ENCODE peak calls at places on chromosome 2, in seven cellular contexts. N, U, L, B, P, I and Q are unnamed samples.

GRCh38 chr2:46142546-46143329 is 154.5 kb upstream of the EPAS1 start:
- DNase-seq in P (no peak), B (no peak), I (no peak), U (no peak), L (no peak), N (no peak), Q (peak)

GRCh38 chr2:214244847-214245246 is 166.0 kb upstream of the VWC2L start:
- DNase-seq in U (no peak), N (peak), B (peak), P (no peak), I (peak), L (no peak), Q (no peak)

GRCh38 chr2:25928668-25929067 is 50.4 kb upstream of the ASXL2 start:
- DNase-seq in U (no peak), I (no peak), P (no peak), B (no peak), L (no peak), N (no peak), Q (no peak)

GRCh38 chr2:45826889-45827635 is 175.6 kb downstream of the PRKCE start:
- DNase-seq in L (no peak), B (peak), P (no peak), U (no peak), N (peak), I (no peak), Q (peak)

GRCh38 chr2:75340560-75340959 is 141.2 kb upstream of the TACR1 start:
- DNase-seq in U (no peak), I (no peak), P (no peak), B (no peak), L (no peak), N (peak), Q (peak)

GRCh38 chr2:43175187-43175490 is 51.3 kb downstream of the ZFP36L2 start:
- DNase-seq in P (no peak), B (peak), I (no peak), L (no peak), N (peak), U (no peak), Q (no peak)

GRCh38 chr2:171323971-171324528 is 109.7 kb downstream of the METTL8 start:
- DNase-seq in P (no peak), L (peak), N (no peak), B (no peak), U (no peak), I (no peak), Q (no peak)

GRCh38 chr2:224141304-224141703 is 102.2 kb upstream of the SERPINE2 start:
- DNase-seq in I (no peak), N (no peak), L (no peak), U (no peak), P (no peak), B (no peak), Q (no peak)

GRCh38 chr2:165274698-165275097 is 35.5 kb downstream of the SCN2A start:
- DNase-seq in L (no peak), P (no peak), N (no peak), U (no peak), B (no peak), I (no peak), Q (no peak)

GRCh38 chr2:219886615-219887014 is 259.2 kb downstream of the SLC4A3 start:
- DNase-seq in U (no peak), I (no peak), N (peak), P (no peak), B (peak), L (no peak), Q (peak)

GRCh38 chr2:54635554-54636152 is 87.8 kb upstream of the EML6 start:
- DNase-seq in B (peak), U (no peak), I (no peak), L (no peak), N (peak), P (no peak), Q (peak)

GRCh38 chr2:181300600-181301291 is 156.4 kb upstream of the ITGA4 start:
- DNase-seq in N (no peak), P (peak), U (no peak), I (no peak), L (no peak), B (no peak), Q (no peak)

GRCh38 chr2:144020047-144020446 is 499.9 kb downstream of the ZEB2 start:
- DNase-seq in B (no peak), I (no peak), L (no peak), U (no peak), P (no peak), N (no peak), Q (no peak)

GRCh38 chr2:239276813-239277193 is 124.0 kb downstream of the HDAC4 start:
- DNase-seq in B (no peak), L (no peak), U (no peak), P (no peak), I (no peak), N (no peak), Q (no peak)

GRCh38 chr2:240958366-240959213 is 39.8 kb upstream of the SNED1 start:
- DNase-seq in U (no peak), L (no peak), P (no peak), I (no peak), N (no peak), B (no peak), Q (no peak)

GRCh38 chr2:146579154-146579930 is 1265.5 kb upstream of the ACVR2A start:
- DNase-seq in N (peak), U (no peak), L (no peak), B (peak), I (peak), P (no peak), Q (no peak)

GRCh38 chr2:26807788-26808460 is 22.1 kb downstream of the CENPA start:
- DNase-seq in N (peak), U (no peak), P (no peak), I (no peak), L (no peak), B (no peak), Q (no peak)

GRCh38 chr2:120978359-120979050 is 242.8 kb downstream of the GLI2 start:
- DNase-seq in U (no peak), N (peak), B (peak), P (no peak), I (no peak), L (no peak), Q (no peak)

GRCh38 chr2:241788572-241788971 is 11.9 kb downstream of the GAL3ST2 start:
- DNase-seq in L (peak), P (no peak), I (no peak), U (peak), N (no peak), B (no peak), Q (peak)

GRCh38 chr2:181581534-181581933 is 75.4 kb downstream of the CERKL start:
- DNase-seq in N (no peak), U (no peak), I (no peak), B (no peak), P (no peak), L (no peak), Q (no peak)